ENCODE peak calls at places on chromosomes 3 and 15, in seven cellular contexts. P, B, Y, Q, G, A and U are unnamed samples.

GRCh38 chr15:45794304-45794703 is 159.5 kb downstream of the SQOR start:
- DNase-seq in P (no peak), B (no peak), Y (no peak), Q (no peak), G (no peak), A (no peak), U (no peak)

GRCh38 chr3:172546628-172547214 is 23.5 kb upstream of the TNFSF10 start:
- DNase-seq in P (no peak), B (no peak), Y (no peak), Q (no peak), G (no peak), A (no peak), U (no peak)

GRCh38 chr3:155664922-155665695 is 79.8 kb downstream of the PLCH1 start:
- DNase-seq in P (no peak), B (no peak), Y (no peak), Q (no peak), G (peak), A (peak), U (no peak)

GRCh38 chr3:98034036-98034435 is 1.1 kb downstream of the GABRR3 start:
- DNase-seq in P (no peak), B (no peak), Y (no peak), Q (no peak), G (no peak), A (no peak), U (no peak)

GRCh38 chr3:115512565-115513410 is 110.5 kb upstream of the GAP43 start:
- DNase-seq in P (peak), B (peak), Y (no peak), Q (no peak), G (no peak), A (no peak), U (no peak)

GRCh38 chr3:87426916-87427315 is 150.5 kb upstream of the POU1F1 start:
- DNase-seq in P (no peak), B (no peak), Y (no peak), Q (no peak), G (no peak), A (no peak), U (no peak)

GRCh38 chr3:23734481-23734880 is 71.3 kb upstream of the UBE2E1 start:
- DNase-seq in P (no peak), B (no peak), Y (no peak), Q (no peak), G (no peak), A (no peak), U (no peak)

GRCh38 chr3:178845446-178846118 is 226.0 kb downstream of the ZMAT3 start:
- DNase-seq in P (no peak), B (no peak), Y (no peak), Q (no peak), G (no peak), A (no peak), U (no peak)

GRCh38 chr15:74432968-74433591 is 678 bp downstream of the SEMA7A start:
- DNase-seq in P (peak), B (no peak), Y (no peak), Q (no peak), G (no peak), A (no peak), U (no peak)

GRCh38 chr3:185711255-185711870 is 113.5 kb downstream of the IGF2BP2 start:
- DNase-seq in P (no peak), B (no peak), Y (no peak), Q (no peak), G (no peak), A (no peak), U (no peak)

GRCh38 chr3:5267889-5268288 is 80.4 kb downstream of the EDEM1 start:
- DNase-seq in P (no peak), B (no peak), Y (no peak), Q (no peak), G (no peak), A (no peak), U (no peak)

GRCh38 chr3:18134386-18135082 is 290.6 kb downstream of the SATB1 start:
- DNase-seq in P (no peak), B (no peak), Y (no peak), Q (no peak), G (no peak), A (no peak), U (no peak)

GRCh38 chr15:73988075-73988969 is 3.8 kb downstream of the STOML1 start:
- DNase-seq in P (peak), B (no peak), Y (no peak), Q (no peak), G (no peak), A (no peak), U (no peak)

GRCh38 chr3:87088984-87089841 is 98.3 kb upstream of the VGLL3 start:
- DNase-seq in P (peak), B (peak), Y (no peak), Q (peak), G (peak), A (peak), U (no peak)

GRCh38 chr3:174329321-174329720 is 529.8 kb upstream of the NAALADL2 start:
- DNase-seq in P (no peak), B (no peak), Y (no peak), Q (no peak), G (no peak), A (no peak), U (no peak)

GRCh38 chr3:172260381-172260780 is 187.9 kb downstream of the GHSR start:
- DNase-seq in P (no peak), B (no peak), Y (no peak), Q (no peak), G (no peak), A (no peak), U (no peak)

GRCh38 chr3:56397798-56398197 is 70.5 kb downstream of the ERC2 start:
- DNase-seq in P (no peak), B (no peak), Y (no peak), Q (no peak), G (no peak), A (no peak), U (no peak)

GRCh38 chr3:64058592-64058991 is 35.3 kb upstream of the PSMD6 start:
- DNase-seq in P (no peak), B (no peak), Y (no peak), Q (no peak), G (no peak), A (no peak), U (no peak)

GRCh38 chr3:7875858-7876442 is 625.7 kb upstream of the LMCD1 start:
- DNase-seq in P (no peak), B (no peak), Y (no peak), Q (no peak), G (no peak), A (no peak), U (no peak)

GRCh38 chr15:55652363-55652762 is 64.2 kb upstream of the PYGO1 start:
- DNase-seq in P (no peak), B (no peak), Y (no peak), Q (no peak), G (no peak), A (no peak), U (no peak)

GRCh38 chr3:133890972-133891644 is 4.6 kb downstream of the RAB6B start:
- DNase-seq in P (no peak), B (no peak), Y (no peak), Q (no peak), G (no peak), A (no peak), U (no peak)

GRCh38 chr3:126481808-126482502 is 6.3 kb upstream of the ZXDC start:
- DNase-seq in P (no peak), B (no peak), Y (no peak), Q (no peak), G (no peak), A (no peak), U (no peak)

GRCh38 chr3:32954506-32954905 is 3.1 kb downstream of the CCR4 start:
- DNase-seq in P (no peak), B (no peak), Y (no peak), Q (no peak), G (no peak), A (peak), U (no peak)

GRCh38 chr3:71064288-71064975 is 519.1 kb downstream of the FOXP1 start:
- DNase-seq in P (peak), B (peak), Y (peak), Q (peak), G (no peak), A (peak), U (no peak)

GRCh38 chr3:156812521-156813335 is 13.4 kb upstream of the LEKR1 start:
- DNase-seq in P (no peak), B (peak), Y (no peak), Q (no peak), G (no peak), A (no peak), U (no peak)

GRCh38 chr15:76147906-76148553 is 88.2 kb downstream of the TMEM266 start:
- DNase-seq in P (peak), B (peak), Y (peak), Q (peak), G (peak), A (no peak), U (no peak)

GRCh38 chr3:191963182-191963581 is 502.2 kb downstream of the PYDC2 start:
- DNase-seq in P (no peak), B (no peak), Y (no peak), Q (no peak), G (no peak), A (no peak), U (no peak)

GRCh38 chr3:160720123-160720746 is 35.8 kb upstream of the PPM1L start:
- DNase-seq in P (peak), B (no peak), Y (no peak), Q (no peak), G (no peak), A (no peak), U (no peak)

GRCh38 chr3:52400275-52400793 is 44.6 kb downstream of the SEMA3G start:
- DNase-seq in P (no peak), B (no peak), Y (no peak), Q (no peak), G (no peak), A (no peak), U (no peak)

GRCh38 chr3:14248477-14248848 is 69.8 kb downstream of the LSM3 start:
- DNase-seq in P (no peak), B (no peak), Y (no peak), Q (no peak), G (no peak), A (no peak), U (no peak)

GRCh38 chr3:12465151-12465795 is 19.0 kb upstream of the TSEN2 start:
- DNase-seq in P (no peak), B (no peak), Y (no peak), Q (no peak), G (no peak), A (no peak), U (no peak)

GRCh38 chr3:13595485-13595884 is 46.6 kb downstream of the FBLN2 start:
- DNase-seq in P (no peak), B (no peak), Y (no peak), Q (no peak), G (no peak), A (no peak), U (no peak)

GRCh38 chr15:69303337-69304175 is 4.8 kb downstream of the PAQR5 start:
- DNase-seq in P (no peak), B (no peak), Y (no peak), Q (no peak), G (no peak), A (no peak), U (no peak)

GRCh38 chr15:82890338-82891024 is 62.0 kb downstream of the HOMER2 start:
- DNase-seq in P (no peak), B (no peak), Y (no peak), Q (no peak), G (no peak), A (no peak), U (no peak)

GRCh38 chr3:171753025-171753472 is 57.2 kb downstream of the PLD1 start:
- DNase-seq in P (no peak), B (no peak), Y (no peak), Q (no peak), G (no peak), A (no peak), U (no peak)

GRCh38 chr3:24521306-24522154 is 26.9 kb upstream of the THRB start:
- DNase-seq in P (no peak), B (peak), Y (peak), Q (no peak), G (no peak), A (peak), U (no peak)